ENCODE peak calls at places on chromosomes 1 and 21, in five cellular contexts. N, O, P, R and J are unnamed samples.

GRCh38 chr1:201361652-201362504 is 15.6 kb downstream of the TNNT2 start:
- DNase-seq in N (peak; percentile 57), O (no peak), P (no peak), R (peak; percentile 36), J (no peak)

GRCh38 chr1:1911390-1912041 is 3.5 kb upstream of the CALML6 start:
- DNase-seq in N (no peak), O (no peak), P (no peak), R (no peak), J (no peak)

GRCh38 chr1:156549390-156549789 is 23.0 kb downstream of the IQGAP3 start:
- DNase-seq in N (no peak), O (no peak), P (no peak), R (no peak), J (no peak)

GRCh38 chr1:203796223-203796747 is 862 bp downstream of the ZBED6 start:
- DNase-seq in N (peak; percentile 52), O (peak; percentile 0), P (no peak), R (peak; percentile 26), J (no peak)

GRCh38 chr1:117146570-117147340 is 25.2 kb upstream of the TRIM45 start:
- DNase-seq in N (peak; percentile 98), O (no peak), P (no peak), R (peak; percentile 43), J (no peak)

GRCh38 chr1:64004451-64004850 is 199.0 kb upstream of the UBE2U start:
- DNase-seq in N (peak; percentile 12), O (no peak), P (no peak), R (no peak), J (no peak)

GRCh38 chr1:217230412-217230811 is 400.5 kb downstream of the GPATCH2 start:
- DNase-seq in N (no peak), O (no peak), P (no peak), R (no peak), J (no peak)

GRCh38 chr1:56584910-56585528 is 5.7 kb upstream of the PLPP3 start:
- DNase-seq in N (peak; percentile 65), O (no peak), P (no peak), R (peak; percentile 63), J (no peak)

GRCh38 chr1:57202254-57202653 is 221.6 kb downstream of the DAB1 start:
- DNase-seq in N (no peak), O (no peak), P (no peak), R (no peak), J (no peak)

GRCh38 chr1:61224609-61225008 is 142.2 kb downstream of the NFIA start:
- DNase-seq in N (no peak), O (no peak), P (no peak), R (peak; percentile 22), J (no peak)

GRCh38 chr21:28229811-28230210 is 762.9 kb downstream of the LTN1 start:
- DNase-seq in N (peak; percentile 80), O (no peak), P (no peak), R (no peak), J (no peak)

GRCh38 chr1:180571060-180571831 is 12.5 kb downstream of the OVAAL start:
- DNase-seq in N (no peak), O (no peak), P (no peak), R (no peak), J (no peak)

GRCh38 chr1:227214170-227214569 is 104.1 kb downstream of the CDC42BPA start:
- DNase-seq in N (no peak), O (no peak), P (no peak), R (no peak), J (no peak)

GRCh38 chr1:55588300-55588699 is 373.1 kb upstream of the USP24 start:
- DNase-seq in N (no peak), O (no peak), P (no peak), R (no peak), J (no peak)

GRCh38 chr1:25549273-25550154 is 6.1 kb downstream of the LDLRAP1 start:
- DNase-seq in N (peak; percentile 55), O (peak; percentile 70), P (peak; percentile 47), R (peak; percentile 62), J (peak; percentile 78)

GRCh38 chr1:103948526-103948925 is 198.8 kb downstream of the AMY1C start:
- DNase-seq in N (no peak), O (no peak), P (no peak), R (no peak), J (no peak)

GRCh38 chr1:203528098-203528497 is 34.1 kb downstream of the OPTC start:
- DNase-seq in N (no peak), O (no peak), P (no peak), R (no peak), J (no peak)

GRCh38 chr1:243799908-243800307 is 50.1 kb downstream of the AKT3 start:
- DNase-seq in N (peak; percentile 11), O (no peak), P (no peak), R (no peak), J (no peak)

GRCh38 chr21:46297311-46298082 is 11.4 kb downstream of the YBEY start:
- DNase-seq in N (no peak), O (no peak), P (no peak), R (no peak), J (no peak)

GRCh38 chr1:196951711-196952394 is 8.3 kb downstream of the CFHR2 start:
- DNase-seq in N (peak; percentile 8), O (no peak), P (no peak), R (no peak), J (no peak)

GRCh38 chr1:44811714-44812151 is 3.4 kb downstream of the BTBD19 start:
- DNase-seq in N (peak; percentile 83), O (no peak), P (no peak), R (peak; percentile 55), J (no peak)

GRCh38 chr1:179017383-179018326 is 8.0 kb upstream of the FAM20B start:
- DNase-seq in N (peak; percentile 47), O (no peak), P (no peak), R (no peak), J (no peak)

GRCh38 chr1:27402349-27402754 is 9.9 kb downstream of the GPR3 start:
- DNase-seq in N (peak; percentile 58), O (no peak), P (no peak), R (peak; percentile 81), J (no peak)

GRCh38 chr21:42309753-42310213 is 5.4 kb downstream of the TFF3 start:
- DNase-seq in N (peak; percentile 21), O (peak; percentile 54), P (peak; percentile 52), R (peak; percentile 56), J (peak; percentile 49)

GRCh38 chr21:29187939-29188338 is 57.5 kb downstream of the MAP3K7CL start:
- DNase-seq in N (peak; percentile 95), O (no peak), P (no peak), R (peak; percentile 67), J (no peak)

GRCh38 chr1:38071530-38072266 is 25.1 kb upstream of the POU3F1 start:
- DNase-seq in N (peak; percentile 36), O (no peak), P (no peak), R (no peak), J (no peak)

GRCh38 chr1:176531036-176531435 is 68.1 kb downstream of the PAPPA2 start:
- DNase-seq in N (no peak), O (no peak), P (no peak), R (no peak), J (no peak)

GRCh38 chr21:45169682-45170081 is 95.3 kb downstream of the ADARB1 start:
- DNase-seq in N (no peak), O (no peak), P (no peak), R (no peak), J (no peak)

GRCh38 chr1:196573226-196573625 is 35.0 kb downstream of the KCNT2 start:
- DNase-seq in N (no peak), O (no peak), P (no peak), R (no peak), J (no peak)

GRCh38 chr1:17274186-17275170 is 25.6 kb downstream of the PADI3 start:
- DNase-seq in N (peak; percentile 71), O (no peak), P (no peak), R (peak; percentile 42), J (no peak)

GRCh38 chr1:214331827-214332423 is 51.0 kb downstream of the SMYD2 start:
- DNase-seq in N (peak; percentile 50), O (peak; percentile 22), P (peak; percentile 26), R (peak; percentile 21), J (peak; percentile 30)

GRCh38 chr1:10267319-10267718 is 56.9 kb downstream of the KIF1B start:
- DNase-seq in N (peak; percentile 18), O (no peak), P (no peak), R (no peak), J (no peak)

GRCh38 chr1:103111926-103112325 is 3.6 kb upstream of the COL11A1 start:
- DNase-seq in N (peak; percentile 55), O (no peak), P (no peak), R (no peak), J (no peak)

GRCh38 chr1:109241841-109242301 is 7.5 kb upstream of the CELSR2 start:
- DNase-seq in N (no peak), O (no peak), P (no peak), R (no peak), J (no peak)